ENCODE peak calls at places on chromosomes 2 and 18, in seven cellular contexts. R is HCT116, T is GM12878, L is SK-N-SH, M is K562, N is HepG2, C is H1. K is an unnamed sample.

GRCh38 chr2:223772363-223772762 is 65.0 kb downstream of the AP1S3 start:
- DNase-seq in R (no peak), T (no peak), L (no peak), M (no peak), N (no peak), C (no peak), K (no peak)

GRCh38 chr2:230903251-230904150 is 21.5 kb downstream of the GPR55 start:
- DNase-seq in R (no peak), T (no peak), L (no peak), M (no peak), N (no peak), C (no peak), K (no peak)

GRCh38 chr2:105595536-105595935 is 149.2 kb upstream of the NCK2 start:
- DNase-seq in R (no peak), T (no peak), L (no peak), M (no peak), N (no peak), C (no peak), K (no peak)

GRCh38 chr2:19356545-19357382 is 1.7 kb downstream of the OSR1 start:
- DNase-seq in R (no peak), T (no peak), L (peak), M (no peak), N (no peak), C (no peak), K (no peak)

GRCh38 chr2:145197944-145198343 is 678.0 kb upstream of the ZEB2 start:
- DNase-seq in R (no peak), T (no peak), L (no peak), M (no peak), N (no peak), C (no peak), K (no peak)

GRCh38 chr2:47021301-47022009 is 105.8 kb upstream of the MCFD2 start:
- DNase-seq in R (no peak), T (no peak), L (no peak), M (no peak), N (no peak), C (no peak), K (no peak)

GRCh38 chr2:84494070-84494469 is 22.2 kb upstream of the DNAH6 start:
- DNase-seq in R (no peak), T (no peak), L (no peak), M (no peak), N (no peak), C (no peak), K (no peak)

GRCh38 chr2:229152784-229153183 is 118.3 kb downstream of the PID1 start:
- DNase-seq in R (no peak), T (no peak), L (no peak), M (no peak), N (no peak), C (no peak), K (no peak)

GRCh38 chr2:237707859-237708398 is 80.5 kb downstream of the LRRFIP1 start:
- DNase-seq in R (no peak), T (no peak), L (no peak), M (no peak), N (no peak), C (no peak), K (no peak)

GRCh38 chr2:201329409-201329808 is 27.7 kb downstream of the FLACC1 start:
- DNase-seq in R (no peak), T (no peak), L (no peak), M (no peak), N (no peak), C (no peak), K (no peak)

GRCh38 chr2:103660947-103661346 is 899.1 kb downstream of the TMEM182 start:
- DNase-seq in R (no peak), T (no peak), L (no peak), M (no peak), N (no peak), C (no peak), K (no peak)

GRCh38 chr2:48722391-48722790 is 33.1 kb downstream of the LHCGR start:
- DNase-seq in R (no peak), T (no peak), L (no peak), M (no peak), N (no peak), C (peak), K (no peak)
- TF ChIP-seq JUND in R (no peak), T (no peak), L (no peak), M (no peak), N (no peak), C (no peak), K (no peak)

GRCh38 chr2:207483477-207483876 is 46.3 kb upstream of the CREB1 start:
- DNase-seq in R (no peak), T (no peak), L (no peak), M (no peak), N (no peak), C (no peak), K (no peak)
- TF ChIP-seq JUND in R (no peak), T (no peak), L (no peak), M (no peak), N (no peak), C (no peak), K (no peak)

GRCh38 chr2:24971300-24971549 is 530 bp downstream of the DNAJC27 start:
- DNase-seq in R (no peak), T (no peak), L (no peak), M (no peak), N (no peak), C (no peak), K (no peak)

GRCh38 chr2:24971550-24972314 is at the start of gene DNAJC27:
- DNase-seq in R (peak), T (peak), L (peak), M (peak), N (peak), C (peak), K (peak)

GRCh38 chr2:24970483-24971299 is 1.1 kb downstream of the DNAJC27 start:
- DNase-seq in R (no peak), T (no peak), L (no peak), M (no peak), N (peak), C (no peak), K (peak)

GRCh38 chr2:24973812-24974211 is 2.1 kb upstream of the DNAJC27 start:
- DNase-seq in R (no peak), T (no peak), L (peak), M (peak), N (no peak), C (no peak), K (no peak)

DNA sequence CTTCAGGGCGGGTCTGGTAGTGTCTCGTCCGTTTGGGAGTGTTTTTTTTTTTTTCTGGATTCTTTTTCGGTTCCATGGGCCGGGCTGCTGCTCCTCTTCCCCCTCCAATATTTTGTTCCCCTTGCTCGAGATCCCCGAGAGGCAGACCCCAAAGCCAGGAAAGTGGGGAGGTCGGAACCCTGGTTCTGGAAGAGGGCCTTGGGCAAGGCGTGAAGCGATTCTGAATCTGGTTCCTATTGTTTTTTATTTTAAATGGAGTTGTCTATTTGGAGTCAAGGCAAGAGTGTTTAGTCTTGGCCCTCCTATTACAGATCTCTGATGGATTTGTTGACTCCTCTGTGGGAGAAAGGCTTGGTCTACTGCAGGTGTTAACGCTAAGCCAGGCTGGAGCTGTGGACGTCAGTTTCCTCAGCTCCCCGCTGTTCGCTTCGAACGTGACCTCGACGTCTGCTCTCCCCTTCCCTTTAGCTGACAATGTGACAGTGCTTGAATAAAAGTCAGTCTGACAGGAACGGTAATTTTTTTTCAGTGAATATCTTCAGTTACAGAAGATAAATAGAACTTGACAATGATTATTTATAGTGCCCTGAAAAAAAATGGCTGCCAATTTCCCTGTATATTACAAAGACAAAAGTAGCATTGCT is 682 bp upstream of the DNAJC27 start:
- DNase-seq in R (peak), T (peak), L (peak), M (no peak), N (peak), C (no peak), K (no peak)
- TF ChIP-seq JUND in R (no peak), T (no peak), L (no peak), M (no peak), N (no peak), C (no peak), K (no peak)

DNA sequence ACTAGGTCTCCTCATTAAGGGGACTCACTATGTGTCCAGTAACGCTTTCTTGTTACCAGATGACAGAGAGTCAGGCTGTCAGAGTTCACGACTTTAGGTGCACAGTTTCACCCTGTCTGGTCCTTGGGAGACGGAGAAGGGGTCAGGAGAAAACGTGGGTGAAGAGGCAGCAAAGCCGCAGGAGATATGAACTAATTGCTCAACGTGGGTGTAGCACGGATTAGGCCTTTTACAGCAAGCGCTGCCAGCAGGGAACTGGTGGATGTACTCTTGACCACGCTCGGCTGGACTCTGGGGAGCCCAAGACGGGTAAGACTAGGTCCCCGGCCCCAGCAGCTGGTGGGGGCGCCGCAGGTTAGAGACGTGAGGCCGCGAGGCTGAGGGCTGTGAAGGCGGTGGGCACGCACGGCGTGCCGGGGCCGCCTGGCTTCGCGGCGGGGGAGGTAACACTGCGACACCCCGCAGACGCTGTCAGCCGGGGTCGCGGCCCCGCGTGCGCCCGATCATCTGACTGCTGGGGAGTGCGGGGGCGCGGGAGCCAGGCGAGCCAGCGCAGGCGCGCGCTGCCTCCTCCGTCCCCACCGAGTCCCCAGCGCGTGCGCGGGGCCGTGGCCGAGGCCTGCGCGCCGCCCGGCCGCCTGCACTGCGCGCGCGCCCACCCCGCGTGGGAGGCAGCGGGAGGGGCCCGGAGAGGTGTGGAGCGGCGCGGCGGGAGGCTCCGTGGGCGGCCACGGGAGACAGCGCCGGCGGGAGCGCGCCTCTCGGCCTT is at the start of gene CLIP4:
- DNase-seq in R (no peak), T (no peak), L (peak), M (peak), N (no peak), C (peak), K (no peak)
- TF ChIP-seq JUND in R (no peak), T (no peak), L (no peak), M (no peak), N (no peak), C (no peak), K (no peak)

GRCh38 chr2:76684762-76685161 is 837.4 kb downstream of the LRRTM4 start:
- DNase-seq in R (no peak), T (no peak), L (no peak), M (no peak), N (no peak), C (no peak), K (no peak)
- TF ChIP-seq JUND in R (no peak), T (no peak), L (no peak), M (no peak), N (no peak), C (no peak), K (no peak)

GRCh38 chr18:75548353-75548752 is 120.8 kb upstream of the SMIM21 start:
- DNase-seq in R (peak), T (no peak), L (peak), M (no peak), N (no peak), C (no peak), K (peak)
- TF ChIP-seq JUND in R (no peak), T (no peak), L (no peak), M (no peak), N (no peak), C (no peak), K (no peak)